ENCODE peak calls at places on chromosomes 7 and 10, in seven cellular contexts. X is OCI-LY7, C is HuH-7, S is AG08395, Q is activated B cell treated with CpG ODN at 0.5 μM for 24 hours, G is iPS-NIHi11, U is T47D. T is an unnamed sample.

GRCh38 chr7:70583965-70584883 is 547.7 kb upstream of the GALNT17 start:
- DNase-seq in X (no peak), C (no peak), S (no peak), Q (no peak), G (no peak), U (no peak), T (no peak)

GRCh38 chr10:127720142-127720541 is 16.8 kb upstream of the FOXI2 start:
- DNase-seq in X (no peak), C (no peak), S (no peak), Q (no peak), G (no peak), U (no peak), T (no peak)

GRCh38 chr7:12369072-12369471 is 34.6 kb downstream of the VWDE start:
- DNase-seq in X (no peak), C (no peak), S (no peak), Q (no peak), G (no peak), U (no peak), T (no peak)

GRCh38 chr10:112587709-112588108 is 140.7 kb downstream of the VTI1A start:
- DNase-seq in X (no peak), C (no peak), S (no peak), Q (no peak), G (no peak), U (no peak), T (no peak)

GRCh38 chr7:24290004-24290641 is 6.1 kb downstream of the NPY start:
- DNase-seq in X (peak), C (peak), S (no peak), Q (no peak), G (peak), U (peak), T (peak)

GRCh38 chr10:126500185-126500584 is 111.9 kb upstream of the ADAM12 start:
- DNase-seq in X (no peak), C (no peak), S (no peak), Q (no peak), G (no peak), U (no peak), T (no peak)

GRCh38 chr10:6501931-6502330 is 78.1 kb downstream of the PRKCQ start:
- DNase-seq in X (no peak), C (no peak), S (no peak), Q (no peak), G (no peak), U (no peak), T (no peak)

GRCh38 chr7:18520450-18521235 is 25.1 kb downstream of the HDAC9 start:
- DNase-seq in X (peak), C (no peak), S (peak), Q (no peak), G (no peak), U (no peak), T (peak)

GRCh38 chr7:157963526-157963925 is 624.1 kb downstream of the PTPRN2 start:
- DNase-seq in X (no peak), C (no peak), S (no peak), Q (no peak), G (no peak), U (no peak), T (no peak)

GRCh38 chr7:84100866-84101265 is 93.7 kb downstream of the SEMA3A start:
- DNase-seq in X (no peak), C (peak), S (peak), Q (no peak), G (peak), U (no peak), T (peak)